ENCODE peak calls at places on chromosomes 2 and 18, in eight cellular contexts. Q, P, J, A, M, U, D and G are unnamed samples.

GRCh38 chr2:174644406-174644805 is 46.8 kb upstream of the WIPF1 start:
- DNase-seq in D (no peak), J (no peak), U (no peak), M (no peak), P (no peak), Q (no peak), A (no peak), G (no peak)

GRCh38 chr2:60899892-60900249 is 18.5 kb downstream of the REL start:
- DNase-seq in A (no peak), Q (no peak), P (no peak), J (no peak), D (no peak), U (no peak), M (no peak), G (no peak)

GRCh38 chr2:105595536-105595935 is 149.2 kb upstream of the NCK2 start:
- DNase-seq in P (no peak), J (no peak), U (no peak), M (no peak), A (no peak), Q (no peak), D (no peak), G (no peak)

GRCh38 chr2:20635698-20636584 is 15.0 kb downstream of the HS1BP3 start:
- DNase-seq in U (peak), D (no peak), J (no peak), A (peak), P (peak), M (peak), Q (peak), G (peak)

GRCh38 chr18:49527631-49528327 is 34.1 kb upstream of the LIPG start:
- DNase-seq in J (no peak), A (no peak), M (no peak), P (no peak), Q (no peak), D (no peak), U (no peak), G (no peak)

GRCh38 chr2:9975805-9976447 is 24.4 kb downstream of the GRHL1 start:
- DNase-seq in Q (peak), U (peak), M (no peak), J (no peak), A (peak), P (peak), D (no peak), G (no peak)

GRCh38 chr18:36155960-36156757 is 26.5 kb downstream of the ELP2 start:
- DNase-seq in D (no peak), P (no peak), A (no peak), Q (peak), M (no peak), U (no peak), J (no peak), G (no peak)

GRCh38 chr18:11996190-11996754 is 15.0 kb downstream of the IMPA2 start:
- DNase-seq in U (no peak), P (no peak), D (no peak), M (no peak), J (no peak), A (no peak), Q (no peak), G (no peak)

GRCh38 chr2:46230115-46230571 is 67.1 kb upstream of the EPAS1 start:
- DNase-seq in M (no peak), U (peak), Q (no peak), A (no peak), J (peak), D (no peak), P (no peak), G (no peak)

GRCh38 chr2:154963509-154963908 is 265.0 kb downstream of the KCNJ3 start:
- DNase-seq in D (no peak), U (no peak), J (no peak), Q (no peak), A (no peak), P (peak), M (no peak), G (no peak)

GRCh38 chr2:16316456-16317210 is 349.0 kb downstream of the CYRIA start:
- DNase-seq in A (no peak), J (no peak), P (no peak), M (no peak), Q (no peak), U (no peak), D (no peak), G (no peak)

GRCh38 chr2:181054256-181054655 is 73.9 kb downstream of the UBE2E3 start:
- DNase-seq in J (no peak), A (no peak), U (no peak), M (no peak), Q (no peak), P (no peak), D (no peak), G (no peak)